ENCODE peak calls at places on chromosome 20, in six cellular contexts. K is aorta, S is hypothalamus, M is left ventricle myocardium inferior, U is fibroblast of mammary gland, Q is left lung. R is an unnamed sample.

GRCh38 chr20:62225026-62225425 is 4.9 kb upstream of the HRH3 start:
- DNase-seq in K (no peak), M (no peak), S (no peak), U (no peak), Q (peak), R (no peak)

GRCh38 chr20:60365882-60366281 is 407.7 kb downstream of the CDH26 start:
- DNase-seq in M (no peak), S (no peak), K (no peak), Q (no peak), U (no peak), R (no peak)

GRCh38 chr20:56828402-56828801 is 199.3 kb downstream of the TFAP2C start:
- DNase-seq in S (no peak), K (no peak), U (no peak), M (no peak), Q (no peak), R (no peak)

GRCh38 chr20:24798930-24799705 is 150.0 kb upstream of the CST7 start:
- DNase-seq in M (no peak), U (no peak), S (no peak), K (no peak), Q (no peak), R (no peak)

GRCh38 chr20:5696011-5696559 is 54.1 kb upstream of the SHLD1 start:
- DNase-seq in K (no peak), M (no peak), Q (no peak), U (peak), S (no peak), R (no peak)

GRCh38 chr20:48782073-48782472 is 45.7 kb downstream of the PREX1 start:
- DNase-seq in Q (no peak), M (no peak), K (no peak), S (no peak), U (no peak), R (no peak)

GRCh38 chr20:19275630-19276071 is 63.2 kb downstream of the SLC24A3 start:
- DNase-seq in K (peak), S (peak), M (peak), Q (no peak), U (peak), R (no peak)

GRCh38 chr20:2840967-2841531 is 504 bp downstream of the VPS16 start:
- DNase-seq in K (peak), S (no peak), Q (peak), M (peak), U (peak), R (peak)

GRCh38 chr20:15654208-15654649 is 919.0 kb downstream of the KIF16B start:
- DNase-seq in K (no peak), U (peak), Q (no peak), M (no peak), S (no peak), R (peak)

GRCh38 chr20:41508335-41508734 is 109.8 kb downstream of the CHD6 start:
- DNase-seq in S (no peak), U (no peak), Q (no peak), K (no peak), M (no peak), R (peak)

GRCh38 chr20:17951323-17951722 is 17.3 kb downstream of the SNX5 start:
- DNase-seq in Q (no peak), M (no peak), K (no peak), S (no peak), U (no peak), R (no peak)

GRCh38 chr20:8043687-8044278 is 24.2 kb upstream of the TMX4 start:
- DNase-seq in U (peak), K (no peak), S (no peak), M (no peak), Q (no peak), R (peak)

GRCh38 chr20:10090588-10091166 is 55.9 kb downstream of the ANKEF1 start:
- DNase-seq in M (no peak), K (no peak), U (peak), S (no peak), Q (no peak), R (peak)

GRCh38 chr20:10280016-10280908 is 61.6 kb downstream of the SNAP25 start:
- DNase-seq in K (no peak), U (no peak), M (no peak), Q (no peak), S (no peak), R (no peak)

GRCh38 chr20:40882173-40882572 is 146.4 kb upstream of the TOP1 start:
- DNase-seq in Q (no peak), K (no peak), M (no peak), U (no peak), S (no peak), R (no peak)

GRCh38 chr20:46723039-46723438 is 13.6 kb downstream of the SLC2A10 start:
- DNase-seq in Q (no peak), S (no peak), K (no peak), M (no peak), U (no peak), R (no peak)

GRCh38 chr20:13089950-13090469 is 81.2 kb downstream of the SPTLC3 start:
- DNase-seq in Q (no peak), M (no peak), K (no peak), S (no peak), U (no peak), R (no peak)

GRCh38 chr20:25197173-25197869 is 1.8 kb downstream of the ENTPD6 start:
- DNase-seq in Q (no peak), U (no peak), S (no peak), M (no peak), K (no peak), R (no peak)

GRCh38 chr20:15895126-15895525 is 678.1 kb downstream of the KIF16B start:
- DNase-seq in K (no peak), U (peak), Q (no peak), S (no peak), M (no peak), R (no peak)

GRCh38 chr20:58555078-58555765 is 40.0 kb upstream of the APCDD1L start:
- DNase-seq in M (no peak), K (no peak), U (peak), Q (no peak), S (no peak), R (no peak)

GRCh38 chr20:17227199-17227535 is 327 bp downstream of the PCSK2 start:
- DNase-seq in S (no peak), U (no peak), K (no peak), M (no peak), Q (peak), R (peak)

GRCh38 chr20:46990017-46990810 is 95.6 kb downstream of the EYA2 start:
- DNase-seq in K (no peak), U (no peak), M (no peak), S (no peak), Q (no peak), R (no peak)

GRCh38 chr20:45405566-45406259 is 2.4 kb upstream of the DBNDD2 start:
- DNase-seq in S (no peak), Q (peak), M (peak), K (peak), U (no peak), R (no peak)

GRCh38 chr20:46063652-46064054 is 26.1 kb downstream of the NCOA5 start:
- DNase-seq in S (no peak), Q (no peak), K (no peak), M (no peak), U (no peak), R (no peak)

GRCh38 chr20:2892376-2892775 is 19.1 kb downstream of the PTPRA start:
- DNase-seq in M (no peak), K (no peak), U (no peak), S (no peak), Q (no peak), R (no peak)

GRCh38 chr20:1500496-1500895 is 9.3 kb upstream of the SIRPB2 start:
- DNase-seq in S (no peak), U (no peak), K (no peak), M (no peak), Q (no peak), R (no peak)

GRCh38 chr20:33310327-33310899 is 27.4 kb downstream of the BPIFB1 start:
- DNase-seq in K (no peak), U (no peak), Q (no peak), M (no peak), S (no peak), R (no peak)

GRCh38 chr20:6057139-6057538 is 3.3 kb upstream of the LRRN4 start:
- DNase-seq in U (no peak), K (no peak), S (no peak), Q (no peak), M (no peak), R (no peak)

GRCh38 chr20:17403496-17403895 is 127.7 kb downstream of the BFSP1 start:
- DNase-seq in Q (no peak), K (no peak), U (no peak), S (no peak), M (no peak), R (no peak)

GRCh38 chr20:57167292-57167655 is 99.2 kb downstream of the BMP7 start:
- DNase-seq in M (no peak), U (no peak), Q (no peak), K (no peak), S (no peak), R (no peak)

GRCh38 chr20:34058831-34059230 is 53.2 kb downstream of the EIF2S2 start:
- DNase-seq in U (peak), S (no peak), M (no peak), Q (no peak), K (no peak), R (no peak)

GRCh38 chr20:38523697-38524096 is 51.1 kb downstream of the RALGAPB start:
- DNase-seq in K (no peak), S (no peak), U (peak), Q (no peak), M (no peak), R (no peak)

R was measured in endothelial cell.